ENCODE peak calls at places on chromosome 17, in nine cellular contexts. K, M, L, S, T, D, C, A and B are unnamed samples.

GRCh38 chr17:39716879-39717536 is 13.3 kb downstream of the MIEN1 start:
- DNase-seq in K (no peak), M (no peak), L (peak), S (no peak), T (no peak), D (no peak), C (no peak), A (no peak), B (no peak)

GRCh38 chr17:46264456-46265198 is 30.3 kb upstream of the LRRC37A start:
- DNase-seq in K (peak), M (peak), L (no peak), S (no peak), T (no peak), D (peak), C (no peak), A (peak), B (peak)

GRCh38 chr17:66724581-66725341 is 110.2 kb upstream of the CACNG5 start:
- DNase-seq in K (peak), M (no peak), L (no peak), S (no peak), T (no peak), D (no peak), C (no peak), A (peak), B (peak)

GRCh38 chr17:80948091-80948960 is 43.3 kb upstream of the CHMP6 start:
- DNase-seq in K (no peak), M (no peak), L (no peak), S (no peak), T (no peak), D (no peak), C (peak), A (no peak), B (no peak)

GRCh38 chr17:13036776-13037175 is 18.9 kb upstream of the ELAC2 start:
- DNase-seq in K (no peak), M (no peak), L (no peak), S (no peak), T (no peak), D (no peak), C (no peak), A (no peak), B (peak)

GRCh38 chr17:36726199-36726598 is 124.8 kb downstream of the MRM1 start:
- DNase-seq in K (no peak), M (no peak), L (no peak), S (no peak), T (no peak), D (no peak), C (no peak), A (no peak), B (no peak)

GRCh38 chr17:19642373-19642893 is 6.1 kb upstream of the ALDH3A2 start:
- DNase-seq in K (no peak), M (no peak), L (no peak), S (no peak), T (no peak), D (no peak), C (no peak), A (no peak), B (no peak)

GRCh38 chr17:42723636-42724035 is 21.2 kb downstream of the EZH1 start:
- DNase-seq in K (no peak), M (no peak), L (no peak), S (no peak), T (no peak), D (no peak), C (no peak), A (no peak), B (no peak)

GRCh38 chr17:10106067-10106466 is 92.3 kb downstream of the GAS7 start:
- DNase-seq in K (no peak), M (no peak), L (no peak), S (no peak), T (no peak), D (no peak), C (no peak), A (no peak), B (no peak)

GRCh38 chr17:82970818-82971610 is 108.4 kb upstream of the METRNL start:
- DNase-seq in K (no peak), M (no peak), L (no peak), S (no peak), T (no peak), D (no peak), C (no peak), A (no peak), B (no peak)

GRCh38 chr17:77728022-77728671 is 230.4 kb upstream of the TNRC6C start:
- DNase-seq in K (no peak), M (no peak), L (peak), S (no peak), T (no peak), D (peak), C (no peak), A (peak), B (no peak)

GRCh38 chr17:79429864-79430494 is 180.9 kb downstream of the RBFOX3 start:
- DNase-seq in K (no peak), M (no peak), L (no peak), S (no peak), T (no peak), D (no peak), C (no peak), A (no peak), B (no peak)

GRCh38 chr17:49634487-49634865 is 43.4 kb downstream of the SPOP start:
- DNase-seq in K (no peak), M (no peak), L (no peak), S (no peak), T (no peak), D (no peak), C (no peak), A (peak), B (no peak)

GRCh38 chr17:20103454-20104448 is 94.6 kb downstream of the SPECC1 start:
- DNase-seq in K (no peak), M (no peak), L (no peak), S (no peak), T (no peak), D (no peak), C (no peak), A (no peak), B (no peak)

GRCh38 chr17:15377608-15378007 is 36.2 kb upstream of the TEKT3 start:
- DNase-seq in K (peak), M (no peak), L (no peak), S (no peak), T (peak), D (peak), C (no peak), A (peak), B (peak)

GRCh38 chr17:12118617-12119016 is 97.9 kb downstream of the MAP2K4 start:
- DNase-seq in K (no peak), M (no peak), L (no peak), S (no peak), T (no peak), D (no peak), C (no peak), A (no peak), B (no peak)

GRCh38 chr17:73620414-73620813 is 23.8 kb downstream of the SDK2 start:
- DNase-seq in K (no peak), M (no peak), L (no peak), S (no peak), T (no peak), D (no peak), C (no peak), A (no peak), B (no peak)
- TF ChIP-seq CTCF in K (no peak), M (no peak), L (no peak), S (no peak), T (no peak), D (no peak), C (no peak), A (no peak), B (no peak)

GRCh38 chr17:41533613-41534012 is 5.5 kb upstream of the KRT19 start:
- DNase-seq in K (no peak), M (no peak), L (no peak), S (no peak), T (no peak), D (no peak), C (no peak), A (no peak), B (no peak)

GRCh38 chr17:41532947-41533570 is 5.0 kb upstream of the KRT19 start:
- DNase-seq in K (no peak), M (no peak), L (no peak), S (no peak), T (no peak), D (no peak), C (no peak), A (no peak), B (no peak)

GRCh38 chr17:41535764-41536481 is 7.8 kb upstream of the KRT19 start:
- DNase-seq in K (no peak), M (no peak), L (no peak), S (peak), T (no peak), D (no peak), C (no peak), A (no peak), B (no peak)

GRCh38 chr17:41536741-41537613 is 8.9 kb upstream of the KRT19 start:
- DNase-seq in K (no peak), M (no peak), L (no peak), S (no peak), T (no peak), D (no peak), C (no peak), A (no peak), B (no peak)

DNA sequence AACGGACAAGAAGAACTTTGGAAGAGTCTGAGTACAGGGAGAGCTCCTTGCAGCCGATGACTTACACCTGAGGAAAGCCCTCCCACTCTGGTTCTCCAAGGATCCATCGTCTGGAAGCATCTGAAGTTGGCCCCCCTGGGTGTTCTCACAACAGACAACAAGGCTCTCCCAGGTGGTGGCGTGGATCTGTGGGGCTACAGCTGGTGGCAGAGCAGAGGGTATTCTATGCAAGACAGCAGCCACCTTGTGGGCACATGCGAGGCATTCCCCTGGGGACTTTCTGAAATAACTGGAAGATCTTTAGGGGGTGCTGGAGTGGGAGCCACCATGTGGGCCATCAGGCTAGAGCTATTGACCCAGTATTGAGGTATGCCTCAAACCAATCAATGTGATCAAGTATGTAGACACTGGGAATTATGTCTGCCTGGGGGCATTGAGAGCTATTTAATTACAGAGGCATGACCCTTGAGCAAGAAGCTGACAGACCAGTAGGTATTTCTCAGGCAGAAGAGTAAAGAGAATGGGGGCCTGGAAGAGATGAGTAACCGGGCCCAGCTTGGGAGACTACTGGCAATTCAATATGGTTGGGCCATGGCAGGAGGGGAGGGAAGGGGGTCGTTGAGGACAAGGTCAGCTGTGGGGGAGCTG is 6.9 kb upstream of the KRT19 start:
- DNase-seq in K (no peak), M (no peak), L (no peak), S (no peak), T (no peak), D (no peak), C (no peak), A (no peak), B (no peak)
- TF ChIP-seq CTCF in K (no peak), M (no peak), L (no peak), S (no peak), T (no peak), D (peak), C (no peak), A (no peak), B (no peak)

GRCh38 chr17:75063201-75063600 is 16.2 kb downstream of the KCTD2 start:
- DNase-seq in K (no peak), M (no peak), L (no peak), S (no peak), T (no peak), D (no peak), C (no peak), A (no peak), B (no peak)

GRCh38 chr17:75060434-75061054 is 13.5 kb downstream of the KCTD2 start:
- DNase-seq in K (no peak), M (no peak), L (peak), S (no peak), T (no peak), D (no peak), C (no peak), A (no peak), B (no peak)

GRCh38 chr17:75061618-75062017 is 14.6 kb downstream of the KCTD2 start:
- DNase-seq in K (no peak), M (no peak), L (no peak), S (no peak), T (no peak), D (no peak), C (no peak), A (no peak), B (no peak)

GRCh38 chr17:75061055-75061438 is 14.0 kb downstream of the KCTD2 start:
- DNase-seq in K (no peak), M (no peak), L (no peak), S (no peak), T (no peak), D (no peak), C (no peak), A (no peak), B (no peak)

GRCh38 chr17:75059369-75060345 is 12.6 kb downstream of the KCTD2 start:
- DNase-seq in K (no peak), M (no peak), L (peak), S (no peak), T (no peak), D (peak), C (no peak), A (peak), B (peak)
- TF ChIP-seq CTCF in K (peak), M (no peak), L (peak), S (no peak), T (peak), D (peak), C (no peak), A (peak), B (peak)

GRCh38 chr17:34639706-34640425 is 60.5 kb downstream of the TMEM132E start:
- DNase-seq in K (no peak), M (no peak), L (no peak), S (no peak), T (no peak), D (no peak), C (no peak), A (no peak), B (no peak)

GRCh38 chr17:34637041-34637547 is 57.7 kb downstream of the TMEM132E start:
- DNase-seq in K (no peak), M (no peak), L (no peak), S (no peak), T (no peak), D (no peak), C (no peak), A (no peak), B (no peak)

GRCh38 chr17:34641368-34641767 is 62.0 kb downstream of the TMEM132E start:
- DNase-seq in K (no peak), M (no peak), L (no peak), S (no peak), T (no peak), D (no peak), C (no peak), A (no peak), B (no peak)

GRCh38 chr17:34637548-34638525 is 58.5 kb downstream of the TMEM132E start:
- DNase-seq in K (peak), M (peak), L (peak), S (peak), T (peak), D (peak), C (peak), A (peak), B (peak)

GRCh38 chr17:34638526-34639260 is 59.3 kb downstream of the TMEM132E start:
- DNase-seq in K (no peak), M (no peak), L (no peak), S (no peak), T (no peak), D (no peak), C (no peak), A (no peak), B (no peak)
- TF ChIP-seq CTCF in K (no peak), M (no peak), L (no peak), S (peak), T (peak), D (no peak), C (no peak), A (no peak), B (no peak)

GRCh38 chr17:1969712-1970111 is 55.4 kb downstream of the RTN4RL1 start:
- DNase-seq in K (no peak), M (no peak), L (no peak), S (no peak), T (no peak), D (no peak), C (no peak), A (no peak), B (no peak)

GRCh38 chr17:1970843-1971384 is 54.2 kb downstream of the RTN4RL1 start:
- DNase-seq in K (no peak), M (no peak), L (no peak), S (no peak), T (no peak), D (no peak), C (no peak), A (no peak), B (no peak)

GRCh38 chr17:1976000-1976682 is 49.0 kb downstream of the RTN4RL1 start:
- DNase-seq in K (no peak), M (no peak), L (no peak), S (no peak), T (no peak), D (no peak), C (no peak), A (no peak), B (no peak)

GRCh38 chr17:1975573-1975972 is 49.6 kb downstream of the RTN4RL1 start:
- DNase-seq in K (no peak), M (no peak), L (no peak), S (no peak), T (no peak), D (no peak), C (no peak), A (no peak), B (no peak)

GRCh38 chr17:1972429-1973160 is 52.5 kb downstream of the RTN4RL1 start:
- DNase-seq in K (no peak), M (no peak), L (no peak), S (no peak), T (no peak), D (no peak), C (no peak), A (peak), B (no peak)
- TF ChIP-seq CTCF in K (no peak), M (no peak), L (no peak), S (no peak), T (no peak), D (no peak), C (no peak), A (no peak), B (no peak)

GRCh38 chr17:8189711-8190477 is at the start of gene BORCS6:
- DNase-seq in K (peak), M (peak), L (peak), S (peak), T (peak), D (peak), C (peak), A (peak), B (peak)
- TF ChIP-seq CTCF in K (no peak), M (no peak), L (no peak), S (no peak), T (no peak), D (no peak), C (no peak), A (peak), B (no peak)

GRCh38 chr17:27385626-27386025 is 70.6 kb upstream of the KSR1 start:
- DNase-seq in K (no peak), M (no peak), L (no peak), S (no peak), T (no peak), D (no peak), C (no peak), A (no peak), B (no peak)

GRCh38 chr17:27382025-27382424 is 74.2 kb upstream of the KSR1 start:
- DNase-seq in K (no peak), M (no peak), L (no peak), S (no peak), T (no peak), D (no peak), C (no peak), A (no peak), B (no peak)

GRCh38 chr17:27386206-27387075 is 69.8 kb upstream of the KSR1 start:
- DNase-seq in K (no peak), M (no peak), L (no peak), S (no peak), T (no peak), D (no peak), C (no peak), A (no peak), B (no peak)

GRCh38 chr17:27384721-27385120 is 71.5 kb upstream of the KSR1 start:
- DNase-seq in K (no peak), M (no peak), L (no peak), S (no peak), T (no peak), D (no peak), C (no peak), A (no peak), B (peak)

GRCh38 chr17:27384261-27384701 is 72.0 kb upstream of the KSR1 start:
- DNase-seq in K (peak), M (no peak), L (peak), S (no peak), T (no peak), D (no peak), C (no peak), A (peak), B (peak)
- TF ChIP-seq CTCF in K (no peak), M (no peak), L (no peak), S (no peak), T (no peak), D (no peak), C (no peak), A (no peak), B (peak)

GRCh38 chr17:17077101-17077500 is 34.8 kb downstream of the MPRIP start:
- DNase-seq in K (no peak), M (no peak), L (peak), S (peak), T (no peak), D (no peak), C (no peak), A (no peak), B (no peak)

GRCh38 chr17:17079761-17080160 is 37.5 kb downstream of the MPRIP start:
- DNase-seq in K (no peak), M (no peak), L (peak), S (peak), T (no peak), D (no peak), C (no peak), A (no peak), B (no peak)

GRCh38 chr17:17078832-17079231 is 36.6 kb downstream of the MPRIP start:
- DNase-seq in K (no peak), M (no peak), L (no peak), S (peak), T (no peak), D (no peak), C (no peak), A (no peak), B (no peak)

GRCh38 chr17:17079336-17079735 is 37.1 kb downstream of the MPRIP start:
- DNase-seq in K (no peak), M (no peak), L (no peak), S (peak), T (peak), D (no peak), C (no peak), A (peak), B (no peak)

GRCh38 chr17:17077861-17078732 is 35.8 kb downstream of the MPRIP start:
- DNase-seq in K (no peak), M (no peak), L (peak), S (peak), T (no peak), D (no peak), C (no peak), A (no peak), B (no peak)
- TF ChIP-seq CTCF in K (no peak), M (no peak), L (no peak), S (no peak), T (no peak), D (no peak), C (no peak), A (no peak), B (no peak)